ENCODE peak calls at places on chromosome 16, in five cellular contexts. Q, B, H, T and V are unnamed samples.

GRCh38 chr16:25700547-25700946 is 8.8 kb downstream of the HS3ST4 start:
- DNase-seq in Q (no peak), B (no peak), H (no peak), T (no peak), V (no peak)

GRCh38 chr16:25155553-25156460 is 44.3 kb downstream of the LCMT1 start:
- DNase-seq in Q (no peak), B (no peak), H (no peak), T (no peak), V (no peak)

GRCh38 chr16:87838643-87839541 is 30.4 kb downstream of the SLC7A5 start:
- DNase-seq in Q (no peak), B (no peak), H (no peak), T (no peak), V (no peak)

GRCh38 chr16:11020792-11021440 is 76.6 kb downstream of the CLEC16A start:
- DNase-seq in Q (no peak), B (no peak), H (no peak), T (no peak), V (no peak)

GRCh38 chr16:30006659-30007377 is 4.0 kb downstream of the DOC2A start:
- DNase-seq in Q (no peak), B (no peak), H (no peak), T (no peak), V (no peak)

GRCh38 chr16:77374384-77374783 is 60.5 kb downstream of the ADAMTS18 start:
- DNase-seq in Q (no peak), B (no peak), H (no peak), T (no peak), V (no peak)

GRCh38 chr16:57190136-57190535 is 4.0 kb downstream of the RSPRY1 start:
- DNase-seq in Q (no peak), B (no peak), H (no peak), T (no peak), V (no peak)

GRCh38 chr16:77881355-77882003 is 93.1 kb downstream of the VAT1L start:
- DNase-seq in Q (no peak), B (no peak), H (no peak), T (no peak), V (no peak)

GRCh38 chr16:28587386-28587785 is 9.5 kb downstream of the SULT1A2 start:
- DNase-seq in Q (no peak), B (no peak), H (no peak), T (no peak), V (no peak)

GRCh38 chr16:22161999-22162657 is at the start of gene SDR42E2:
- DNase-seq in Q (no peak), B (no peak), H (no peak), T (no peak), V (no peak)

GRCh38 chr16:86403056-86403455 is 107.3 kb upstream of the FOXF1 start:
- DNase-seq in Q (no peak), B (no peak), H (no peak), T (no peak), V (no peak)

GRCh38 chr16:11390573-11391495 is 45.6 kb downstream of the RMI2 start:
- DNase-seq in Q (no peak), B (peak; percentile 45), H (no peak), T (no peak), V (peak; percentile 30)

DNA sequence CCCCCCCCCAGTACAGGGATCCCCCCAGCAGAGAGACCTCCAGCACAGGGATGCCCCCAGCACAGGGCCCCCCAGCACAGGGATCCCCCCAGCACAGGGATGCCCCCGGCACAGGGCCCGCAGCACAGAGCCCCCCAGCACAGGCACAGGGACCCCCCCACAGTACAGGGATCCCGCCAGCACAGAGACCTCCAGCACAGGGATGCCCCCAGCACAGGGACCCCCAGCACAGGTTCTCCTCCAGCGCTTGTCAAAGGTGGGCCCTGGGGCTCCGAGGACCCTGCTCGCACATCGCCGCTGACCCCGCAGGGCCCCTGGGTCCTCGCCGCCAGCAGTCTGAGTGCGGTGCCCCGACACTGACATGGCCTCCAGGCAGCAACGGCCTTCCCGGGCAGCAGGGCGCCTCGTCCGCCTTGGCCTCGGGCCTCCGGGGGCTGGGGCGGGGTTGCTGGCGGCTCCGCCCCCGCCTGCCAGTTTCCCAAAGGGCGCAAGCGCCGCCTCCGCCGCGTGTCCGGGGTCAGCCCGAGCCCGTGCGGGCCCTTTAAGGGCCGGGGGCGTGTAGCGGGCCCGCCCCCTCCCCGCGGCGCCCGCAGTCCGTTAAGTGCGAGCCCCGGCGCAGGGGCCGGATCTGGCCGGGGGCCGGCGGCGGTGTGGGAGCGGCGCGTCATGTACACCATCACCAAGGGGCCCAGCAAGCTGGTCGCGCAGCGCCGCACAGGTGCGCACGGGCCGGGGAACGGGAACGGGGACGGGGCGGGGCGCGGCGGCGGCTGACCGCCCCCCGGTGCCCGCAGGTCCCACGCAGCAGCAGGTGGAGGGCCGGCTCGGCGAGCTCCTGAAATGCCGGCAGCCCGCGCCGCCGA is at the start of gene MCRIP2:
- DNase-seq in Q (peak; percentile 41), B (peak; percentile 91), H (peak; percentile 89), T (peak; percentile 90), V (peak; percentile 96)
- H3K27ac ChIP-seq in Q (no peak within 1 kb of the TSS), B (peak within 1 kb of the TSS; percentile 81), H (peak within 1 kb of the TSS; percentile 97), T (peak within 1 kb of the TSS; percentile 91), V (peak within 1 kb of the TSS; percentile 98)

DNA sequence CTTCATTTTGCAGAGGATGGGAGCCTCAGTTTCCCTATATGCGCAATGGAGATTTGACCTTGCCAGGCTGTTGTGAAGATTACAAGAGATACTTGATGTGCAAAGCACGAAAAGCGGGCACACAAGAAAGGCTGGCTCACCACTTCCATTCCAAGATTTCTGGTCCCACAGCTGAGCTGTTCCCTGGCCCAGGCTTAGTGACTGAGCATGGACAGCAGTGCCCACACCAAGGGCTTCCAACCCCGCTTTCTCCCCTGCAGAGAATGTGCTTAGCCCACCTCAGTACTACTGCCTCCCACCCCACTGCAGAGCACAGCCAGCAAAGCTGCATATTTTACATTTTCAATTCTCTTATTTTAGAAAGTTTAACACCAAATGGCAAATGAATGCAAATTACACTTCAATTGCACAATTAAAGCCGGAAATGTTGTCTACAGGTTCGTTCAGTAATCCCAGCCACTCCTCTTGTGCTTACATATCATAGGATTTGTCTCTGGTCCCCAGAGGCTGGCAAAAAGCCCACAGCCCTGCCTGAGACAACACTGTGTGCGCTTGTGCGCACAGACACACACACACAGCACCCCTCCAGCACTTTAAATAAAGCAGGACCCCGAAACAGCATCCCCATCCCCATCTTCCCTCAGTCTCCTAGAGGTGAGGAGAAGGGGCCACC is 51.8 kb downstream of the VAC14 start:
- DNase-seq in Q (no peak), B (no peak), H (no peak), T (no peak), V (peak; percentile 45)
- H3K27ac ChIP-seq in Q (no peak overlapping the region), B (no peak overlapping the region), H (peak overlapping the region; percentile 78), T (peak overlapping the region; percentile 9), V (no peak overlapping the region)

GRCh38 chr16:79146-80054 is 1.4 kb downstream of the MPG start:
- DNase-seq in Q (no peak), B (no peak), H (no peak), T (no peak), V (no peak)
- H3K27ac ChIP-seq in Q (peak overlapping the region; percentile 68), B (peak overlapping the region; percentile 98), H (peak overlapping the region; percentile 96), T (peak overlapping the region; percentile 96), V (no peak overlapping the region)

GRCh38 chr16:8892101-8892575 is 10.0 kb downstream of the LITAFD start:
- DNase-seq in Q (no peak), B (peak; percentile 65), H (no peak), T (no peak), V (no peak)
- H3K27ac ChIP-seq in Q (no peak overlapping the region), B (no peak overlapping the region), H (no peak overlapping the region), T (no peak overlapping the region), V (no peak overlapping the region)

GRCh38 chr16:17743158-17743557 is 272.4 kb upstream of the XYLT1 start:
- DNase-seq in Q (no peak), B (no peak), H (no peak), T (no peak), V (no peak)

GRCh38 chr16:17747357-17747756 is 276.6 kb upstream of the XYLT1 start:
- DNase-seq in Q (no peak), B (no peak), H (no peak), T (no peak), V (no peak)

GRCh38 chr16:17748005-17748719 is 277.4 kb upstream of the XYLT1 start:
- DNase-seq in Q (no peak), B (no peak), H (no peak), T (no peak), V (no peak)

GRCh38 chr16:17743578-17743977 is 272.8 kb upstream of the XYLT1 start:
- DNase-seq in Q (no peak), B (no peak), H (no peak), T (no peak), V (no peak)

GRCh38 chr16:17744903-17745581 is 274.3 kb upstream of the XYLT1 start:
- DNase-seq in Q (no peak), B (no peak), H (no peak), T (no peak), V (no peak)
- H3K27ac ChIP-seq in Q (no peak overlapping the region), B (no peak overlapping the region), H (no peak overlapping the region), T (no peak overlapping the region), V (no peak overlapping the region)

GRCh38 chr16:48602357-48603014 is 7.5 kb downstream of the N4BP1 start:
- DNase-seq in Q (no peak), B (no peak), H (no peak), T (no peak), V (no peak)
- H3K27ac ChIP-seq in Q (no peak overlapping the region), B (no peak overlapping the region), H (no peak overlapping the region), T (peak overlapping the region; percentile 23), V (no peak overlapping the region)

GRCh38 chr16:69448470-69449193 is 24.2 kb downstream of the CYB5B start:
- DNase-seq in Q (no peak), B (no peak), H (no peak), T (no peak), V (no peak)

GRCh38 chr16:69453936-69454335 is 29.5 kb downstream of the CYB5B start:
- DNase-seq in Q (no peak), B (no peak), H (no peak), T (no peak), V (no peak)

GRCh38 chr16:69451166-69451565 is 26.7 kb downstream of the CYB5B start:
- DNase-seq in Q (no peak), B (no peak), H (no peak), T (no peak), V (no peak)
- H3K27ac ChIP-seq in Q (no peak overlapping the region), B (no peak overlapping the region), H (no peak overlapping the region), T (no peak overlapping the region), V (no peak overlapping the region)

GRCh38 chr16:2206780-2207433 is 1.7 kb downstream of the MLST8 start:
- DNase-seq in Q (no peak), B (no peak), H (no peak), T (no peak), V (peak; percentile 67)
- H3K27ac ChIP-seq in Q (no peak overlapping the region), B (no peak overlapping the region), H (peak overlapping the region; percentile 100), T (no peak overlapping the region), V (no peak overlapping the region)